ENCODE peak calls at places on chromosomes 4 and X, in six cellular contexts. R, G, F, Z, E and X are unnamed samples.

GRCh38 chr4:67327245-67327860 is 217.9 kb downstream of the CENPC start:
- DNase-seq in R (peak; percentile 34), G (peak; percentile 42), F (peak; percentile 54), Z (peak; percentile 65), E (peak; percentile 70), X (peak; percentile 67)

GRCh38 chr4:10050171-10051120 is 29.1 kb upstream of the SLC2A9 start:
- DNase-seq in R (no peak), G (no peak), F (peak; percentile 53), Z (no peak), E (no peak), X (peak; percentile 54)

GRCh38 chr4:76569225-76569624 is 134.2 kb downstream of the SHROOM3 start:
- DNase-seq in R (no peak), G (no peak), F (no peak), Z (no peak), E (no peak), X (no peak)

GRCh38 chrX:96771500-96771899 is 86.9 kb downstream of the DIAPH2 start:
- DNase-seq in R (no peak), G (no peak), F (no peak), Z (no peak), E (no peak), X (no peak)

GRCh38 chr4:187612211-187612780 is 383.3 kb upstream of the ZFP42 start:
- DNase-seq in R (no peak), G (peak; percentile 22), F (no peak), Z (no peak), E (no peak), X (no peak)

GRCh38 chr4:103075435-103075893 is 1.1 kb downstream of the SLC9B2 start:
- DNase-seq in R (peak; percentile 30), G (peak; percentile 26), F (no peak), Z (peak; percentile 17), E (no peak), X (no peak)

GRCh38 chr4:153790962-153791551 is 2.2 kb upstream of the SFRP2 start:
- DNase-seq in R (peak; percentile 16), G (no peak), F (no peak), Z (peak; percentile 66), E (peak; percentile 68), X (no peak)

GRCh38 chr4:154329939-154330338 is 161.7 kb downstream of the DCHS2 start:
- DNase-seq in R (no peak), G (peak; percentile 24), F (peak; percentile 74), Z (no peak), E (no peak), X (no peak)

GRCh38 chrX:43604753-43605152 is 51.3 kb upstream of the MAOA start:
- DNase-seq in R (no peak), G (no peak), F (no peak), Z (no peak), E (no peak), X (no peak)

GRCh38 chrX:153153516-153153915 is 25.6 kb upstream of the MAGEA1 start:
- DNase-seq in R (no peak), G (no peak), F (no peak), Z (no peak), E (no peak), X (no peak)

GRCh38 chr4:155809835-155810234 is 51.0 kb downstream of the GUCY1B1 start:
- DNase-seq in R (peak; percentile 84), G (peak; percentile 92), F (peak; percentile 76), Z (peak; percentile 39), E (no peak), X (no peak)

GRCh38 chr4:128590034-128590740 is 219.3 kb upstream of the JADE1 start:
- DNase-seq in R (no peak), G (no peak), F (no peak), Z (no peak), E (no peak), X (peak; percentile 25)

GRCh38 chr4:42281324-42282020 is 115.8 kb upstream of the SHISA3 start:
- DNase-seq in R (no peak), G (no peak), F (no peak), Z (peak; percentile 41), E (no peak), X (no peak)

GRCh38 chrX:45849261-45849660 is 648.6 kb upstream of the DIPK2B start:
- DNase-seq in R (peak; percentile 91), G (peak; percentile 86), F (peak; percentile 84), Z (peak; percentile 23), E (no peak), X (no peak)

GRCh38 chr4:100591156-100591876 is 73.5 kb upstream of the EMCN start:
- DNase-seq in R (no peak), G (no peak), F (no peak), Z (no peak), E (no peak), X (no peak)

GRCh38 chr4:4984186-4984585 is 35.1 kb downstream of the CYTL1 start:
- DNase-seq in R (no peak), G (no peak), F (no peak), Z (no peak), E (no peak), X (no peak)

GRCh38 chrX:21382715-21383114 is 8.5 kb downstream of the CNKSR2 start:
- DNase-seq in R (no peak), G (no peak), F (peak; percentile 14), Z (no peak), E (no peak), X (no peak)
- TF ChIP-seq CTCF in R (peak; percentile 28), G (no peak), F (peak; percentile 11), Z (no peak), E (peak; percentile 27), X (no peak)

GRCh38 chr4:47463235-47463956 is at the start of gene COMMD8:
- DNase-seq in R (peak; percentile 94), G (peak; percentile 95), F (peak; percentile 88), Z (peak; percentile 92), E (peak; percentile 94), X (peak; percentile 97)
- TF ChIP-seq CTCF in R (peak; percentile 18), G (peak; percentile 30), F (peak; percentile 24), Z (peak; percentile 22), E (peak; percentile 17), X (peak; percentile 30)

GRCh38 chrX:127038065-127038464 is 218.5 kb downstream of the PRR32 start:
- DNase-seq in R (no peak), G (no peak), F (peak; percentile 1), Z (peak; percentile 7), E (no peak), X (no peak)
- TF ChIP-seq CTCF in R (no peak), G (no peak), F (no peak), Z (peak; percentile 41), E (no peak), X (peak; percentile 15)

GRCh38 chrX:148133099-148133725 is 152.1 kb downstream of the FMR1NB start:
- DNase-seq in R (no peak), G (no peak), F (peak; percentile 26), Z (no peak), E (no peak), X (no peak)
- TF ChIP-seq CTCF in R (no peak), G (no peak), F (no peak), Z (no peak), E (no peak), X (no peak)

GRCh38 chr4:81919238-81919637 is 447.5 kb upstream of the RASGEF1B start:
- DNase-seq in R (no peak), G (peak; percentile 1), F (peak; percentile 23), Z (no peak), E (peak; percentile 17), X (peak; percentile 46)

GRCh38 chr4:81912420-81912819 is 440.7 kb upstream of the RASGEF1B start:
- DNase-seq in R (no peak), G (no peak), F (no peak), Z (no peak), E (no peak), X (no peak)

GRCh38 chr4:81915430-81915829 is 443.7 kb upstream of the RASGEF1B start:
- DNase-seq in R (no peak), G (no peak), F (no peak), Z (no peak), E (no peak), X (no peak)

GRCh38 chr4:81914623-81915022 is 442.9 kb upstream of the RASGEF1B start:
- DNase-seq in R (no peak), G (no peak), F (no peak), Z (no peak), E (no peak), X (no peak)

DNA sequence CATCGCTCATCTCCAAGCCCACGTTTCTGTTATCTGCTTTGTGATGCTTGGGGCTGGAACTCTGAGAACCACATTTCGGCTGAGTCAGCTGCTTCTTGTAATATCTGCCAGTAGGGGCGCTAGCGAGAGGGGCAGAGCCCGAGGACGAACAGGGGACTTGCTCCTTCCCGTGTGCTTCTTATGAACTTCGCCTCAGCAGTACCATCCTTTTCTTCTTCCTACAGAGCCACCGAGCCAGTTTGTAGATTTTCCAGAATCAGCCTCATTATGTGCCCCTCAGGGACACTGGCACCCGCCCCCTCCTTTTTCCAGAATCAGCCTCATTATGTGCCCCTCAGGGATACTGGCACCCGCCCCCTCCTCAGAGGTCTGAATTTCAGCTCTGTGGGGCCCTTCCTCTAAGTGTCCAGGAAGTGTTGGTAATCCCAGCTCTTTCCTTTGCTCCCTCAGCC is 441.7 kb upstream of the RASGEF1B start:
- DNase-seq in R (no peak), G (peak; percentile 31), F (peak; percentile 43), Z (peak; percentile 34), E (peak; percentile 66), X (peak; percentile 54)
- TF ChIP-seq CTCF in R (peak; percentile 56), G (peak; percentile 52), F (peak; percentile 88), Z (peak; percentile 66), E (peak; percentile 81), X (peak; percentile 71)

GRCh38 chr4:86934772-86935498 is at the start of gene AFF1:
- DNase-seq in R (peak; percentile 86), G (peak; percentile 79), F (peak; percentile 72), Z (peak; percentile 95), E (peak; percentile 94), X (peak; percentile 95)
- TF ChIP-seq CTCF in R (no peak), G (peak; percentile 40), F (peak; percentile 40), Z (peak; percentile 48), E (peak; percentile 24), X (peak; percentile 17)

GRCh38 chr4:113881256-113881655 is 98.2 kb downstream of the ARSJ start:
- DNase-seq in R (peak; percentile 56), G (peak; percentile 62), F (peak; percentile 53), Z (no peak), E (no peak), X (no peak)
- TF ChIP-seq CTCF in R (no peak), G (no peak), F (no peak), Z (no peak), E (no peak), X (no peak)

DNA sequence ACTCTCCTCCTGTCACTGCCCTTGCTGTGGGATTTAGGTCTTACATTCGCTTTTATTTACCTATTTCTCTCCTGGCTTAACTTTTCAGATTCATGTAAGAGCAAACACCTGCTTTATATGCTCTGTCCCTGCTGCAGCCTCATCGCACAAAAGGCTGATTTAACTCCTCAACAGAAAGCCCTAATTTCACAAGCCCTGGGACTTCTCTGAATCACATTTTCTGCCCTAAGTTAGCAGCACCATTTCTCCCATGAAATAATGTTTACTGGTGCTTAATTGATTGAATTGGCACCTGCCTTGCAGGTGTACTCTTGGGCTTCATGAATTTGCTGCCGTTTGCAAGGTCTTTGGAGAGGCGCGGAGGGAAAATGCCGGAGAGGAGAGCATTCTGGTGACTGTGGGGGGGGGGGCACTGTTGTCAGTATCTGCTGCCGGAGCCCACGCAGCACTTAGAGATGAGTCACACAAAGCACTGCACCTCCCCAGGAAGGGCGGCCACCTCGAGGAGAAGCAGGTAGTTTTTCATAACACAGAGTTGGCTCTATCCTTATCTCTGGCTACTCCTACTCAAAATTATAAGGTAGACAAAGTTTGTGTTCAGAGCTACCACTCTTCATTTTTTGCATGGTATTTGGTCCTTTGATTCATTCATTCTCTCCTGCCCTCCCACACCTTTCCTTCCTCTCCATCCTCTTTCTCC is 76.4 kb upstream of the SCOC start:
- DNase-seq in R (peak; percentile 62), G (no peak), F (peak; percentile 68), Z (no peak), E (no peak), X (no peak)
- TF ChIP-seq CTCF in R (no peak), G (no peak), F (no peak), Z (no peak), E (no peak), X (no peak)